ENCODE peak calls at places on chromosome 12, in five cellular contexts. One of them, this sample, is unnamed.

GRCh38 chr12:130520784-130521183 is 183.1 kb downstream of the PIWIL1 start:
- DNase-seq in activated naive CD4-positive, alpha-beta T cell: no peak
- DNase-seq in PC-3: no peak
- DNase-seq in NCI-H2107: no peak
- DNase-seq in mucosa of gallbladder: no peak
- DNase-seq in this sample: no peak

GRCh38 chr12:21065845-21066244 is 65.1 kb upstream of the SLCO1B1 start:
- DNase-seq in mucosa of gallbladder: no peak
- DNase-seq in activated naive CD4-positive, alpha-beta T cell: no peak
- DNase-seq in PC-3: peak
- DNase-seq in NCI-H2107: no peak
- DNase-seq in this sample: peak

GRCh38 chr12:114254998-114255397 is 150.9 kb downstream of the TBX5 start:
- DNase-seq in mucosa of gallbladder: no peak
- DNase-seq in NCI-H2107: no peak
- DNase-seq in PC-3: no peak
- DNase-seq in activated naive CD4-positive, alpha-beta T cell: no peak
- DNase-seq in this sample: no peak

GRCh38 chr12:95859344-95859816 is 628 bp downstream of the SNRPF start:
- DNase-seq in NCI-H2107: no peak
- DNase-seq in mucosa of gallbladder: no peak
- DNase-seq in PC-3: peak
- DNase-seq in activated naive CD4-positive, alpha-beta T cell: no peak
- DNase-seq in this sample: peak

GRCh38 chr12:4441355-4442330 is 4.0 kb downstream of the FGF6 start:
- DNase-seq in mucosa of gallbladder: peak
- DNase-seq in NCI-H2107: peak
- DNase-seq in activated naive CD4-positive, alpha-beta T cell: no peak
- DNase-seq in PC-3: no peak
- DNase-seq in this sample: no peak

GRCh38 chr12:98595152-98595988 is 1.9 kb downstream of the SLC25A3 start:
- DNase-seq in mucosa of gallbladder: no peak
- DNase-seq in NCI-H2107: no peak
- DNase-seq in activated naive CD4-positive, alpha-beta T cell: no peak
- DNase-seq in PC-3: peak
- DNase-seq in this sample: peak

GRCh38 chr12:7512528-7512927 is 9.0 kb upstream of the CD163 start:
- DNase-seq in mucosa of gallbladder: no peak
- DNase-seq in PC-3: peak
- DNase-seq in NCI-H2107: no peak
- DNase-seq in activated naive CD4-positive, alpha-beta T cell: no peak
- DNase-seq in this sample: peak

GRCh38 chr12:114873656-114874055 is 189.7 kb upstream of the TBX3 start:
- DNase-seq in mucosa of gallbladder: no peak
- DNase-seq in activated naive CD4-positive, alpha-beta T cell: no peak
- DNase-seq in PC-3: no peak
- DNase-seq in NCI-H2107: no peak
- DNase-seq in this sample: no peak

GRCh38 chr12:49345048-49345839 is 1.4 kb upstream of the DNAJC22 start:
- DNase-seq in mucosa of gallbladder: no peak
- DNase-seq in PC-3: peak
- DNase-seq in NCI-H2107: no peak
- DNase-seq in activated naive CD4-positive, alpha-beta T cell: peak
- DNase-seq in this sample: peak

GRCh38 chr12:92431146-92431545 is 271.6 kb upstream of the PLEKHG7 start:
- DNase-seq in mucosa of gallbladder: peak
- DNase-seq in NCI-H2107: no peak
- DNase-seq in PC-3: no peak
- DNase-seq in activated naive CD4-positive, alpha-beta T cell: no peak
- DNase-seq in this sample: no peak

GRCh38 chr12:92312463-92312970 is 166.9 kb upstream of the BTG1 start:
- DNase-seq in NCI-H2107: no peak
- DNase-seq in activated naive CD4-positive, alpha-beta T cell: no peak
- DNase-seq in mucosa of gallbladder: no peak
- DNase-seq in PC-3: peak
- DNase-seq in this sample: no peak

GRCh38 chr12:130878193-130879185 is 6.6 kb downstream of the RAN start:
- DNase-seq in activated naive CD4-positive, alpha-beta T cell: no peak
- DNase-seq in mucosa of gallbladder: no peak
- DNase-seq in NCI-H2107: no peak
- DNase-seq in PC-3: no peak
- DNase-seq in this sample: peak

GRCh38 chr12:66516133-66516532 is 162.7 kb downstream of the GRIP1 start:
- DNase-seq in PC-3: no peak
- DNase-seq in mucosa of gallbladder: no peak
- DNase-seq in activated naive CD4-positive, alpha-beta T cell: no peak
- DNase-seq in NCI-H2107: no peak
- DNase-seq in this sample: peak

GRCh38 chr12:46219147-46219891 is 49.5 kb downstream of the SLC38A1 start:
- DNase-seq in mucosa of gallbladder: no peak
- DNase-seq in PC-3: no peak
- DNase-seq in activated naive CD4-positive, alpha-beta T cell: no peak
- DNase-seq in NCI-H2107: no peak
- DNase-seq in this sample: no peak

GRCh38 chr12:129776977-129777667 is 126.7 kb downstream of the TMEM132D start:
- DNase-seq in PC-3: no peak
- DNase-seq in NCI-H2107: no peak
- DNase-seq in activated naive CD4-positive, alpha-beta T cell: no peak
- DNase-seq in mucosa of gallbladder: no peak
- DNase-seq in this sample: no peak

GRCh38 chr12:5794156-5794555 is 150.9 kb downstream of the ANO2 start:
- DNase-seq in PC-3: no peak
- DNase-seq in NCI-H2107: no peak
- DNase-seq in mucosa of gallbladder: no peak
- DNase-seq in activated naive CD4-positive, alpha-beta T cell: no peak
- DNase-seq in this sample: no peak

GRCh38 chr12:52633383-52633782 is 15.0 kb upstream of the KRT73 start:
- DNase-seq in activated naive CD4-positive, alpha-beta T cell: no peak
- DNase-seq in NCI-H2107: no peak
- DNase-seq in mucosa of gallbladder: no peak
- DNase-seq in PC-3: no peak
- DNase-seq in this sample: no peak

GRCh38 chr12:72330291-72330690 is 58.1 kb downstream of the TRHDE start:
- DNase-seq in PC-3: no peak
- DNase-seq in mucosa of gallbladder: no peak
- DNase-seq in activated naive CD4-positive, alpha-beta T cell: no peak
- DNase-seq in NCI-H2107: no peak
- DNase-seq in this sample: peak

GRCh38 chr12:26704684-26705475 is 128.1 kb downstream of the ITPR2 start:
- DNase-seq in mucosa of gallbladder: peak
- DNase-seq in PC-3: peak
- DNase-seq in activated naive CD4-positive, alpha-beta T cell: no peak
- DNase-seq in NCI-H2107: no peak
- DNase-seq in this sample: peak

GRCh38 chr12:104671407-104672095 is 214.8 kb downstream of the CHST11 start:
- DNase-seq in mucosa of gallbladder: peak
- DNase-seq in PC-3: peak
- DNase-seq in NCI-H2107: no peak
- DNase-seq in activated naive CD4-positive, alpha-beta T cell: no peak
- DNase-seq in this sample: peak

GRCh38 chr12:99916555-99916954 is 68.2 kb downstream of the ANKS1B start:
- DNase-seq in activated naive CD4-positive, alpha-beta T cell: no peak
- DNase-seq in mucosa of gallbladder: no peak
- DNase-seq in PC-3: peak
- DNase-seq in NCI-H2107: no peak
- DNase-seq in this sample: peak

GRCh38 chr12:124720019-124720686 is 143.5 kb downstream of the SCARB1 start:
- DNase-seq in NCI-H2107: peak
- DNase-seq in activated naive CD4-positive, alpha-beta T cell: no peak
- DNase-seq in PC-3: peak
- DNase-seq in mucosa of gallbladder: no peak
- DNase-seq in this sample: peak

GRCh38 chr12:52860102-52860838 is 11.5 kb upstream of the KRT78 start:
- DNase-seq in PC-3: peak
- DNase-seq in NCI-H2107: no peak
- DNase-seq in activated naive CD4-positive, alpha-beta T cell: no peak
- DNase-seq in mucosa of gallbladder: peak
- DNase-seq in this sample: peak

GRCh38 chr12:118409834-118410233 is 33.5 kb downstream of the SUDS3 start:
- DNase-seq in PC-3: no peak
- DNase-seq in mucosa of gallbladder: no peak
- DNase-seq in activated naive CD4-positive, alpha-beta T cell: no peak
- DNase-seq in NCI-H2107: no peak
- DNase-seq in this sample: no peak

GRCh38 chr12:113184098-113184899 is 979 bp downstream of the DDX54 start:
- DNase-seq in NCI-H2107: no peak
- DNase-seq in PC-3: no peak
- DNase-seq in mucosa of gallbladder: no peak
- DNase-seq in activated naive CD4-positive, alpha-beta T cell: peak
- DNase-seq in this sample: no peak

GRCh38 chr12:84757978-84758377 is 154.6 kb downstream of the SLC6A15 start:
- DNase-seq in mucosa of gallbladder: no peak
- DNase-seq in activated naive CD4-positive, alpha-beta T cell: no peak
- DNase-seq in PC-3: peak
- DNase-seq in NCI-H2107: no peak
- DNase-seq in this sample: peak

GRCh38 chr12:130933269-130933995 is 20.3 kb upstream of the ADGRD1 start:
- DNase-seq in mucosa of gallbladder: peak
- DNase-seq in PC-3: no peak
- DNase-seq in activated naive CD4-positive, alpha-beta T cell: no peak
- DNase-seq in NCI-H2107: no peak
- DNase-seq in this sample: no peak

GRCh38 chr12:67758119-67758873 is 109.8 kb downstream of the DYRK2 start:
- DNase-seq in PC-3: no peak
- DNase-seq in mucosa of gallbladder: no peak
- DNase-seq in activated naive CD4-positive, alpha-beta T cell: no peak
- DNase-seq in NCI-H2107: no peak
- DNase-seq in this sample: no peak

This sample was measured in ELR.